ENCODE peak calls at places on chromosomes 12 and 14, in four cellular contexts. L is GM12878, J is HepG2, B is HCT116. H is an unnamed sample.

GRCh38 chr12:53994268-53994690 is 5.7 kb upstream of the HOXC9 start:
- DNase-seq in L (no peak), B (no peak), J (peak; percentile 57), H (no peak)

GRCh38 chr12:57838594-57839302 is 7.8 kb downstream of the CTDSP2 start:
- DNase-seq in B (no peak), L (no peak), J (no peak), H (no peak)

GRCh38 chr12:112974904-112975303 is 3.4 kb upstream of the OAS2 start:
- DNase-seq in J (no peak), B (no peak), L (no peak), H (no peak)

GRCh38 chr14:89540830-89541470 is 123.9 kb upstream of the FOXN3 start:
- DNase-seq in B (no peak), J (no peak), L (no peak), H (no peak)

GRCh38 chr12:57765003-57765697 is 1.7 kb downstream of the CYP27B1 start:
- DNase-seq in B (no peak), L (no peak), J (peak; percentile 40), H (peak; percentile 55)

GRCh38 chr12:121248611-121249010 is 38.7 kb downstream of the P2RX4 start:
- DNase-seq in J (no peak), L (peak; percentile 70), B (no peak), H (no peak)

GRCh38 chr12:76764856-76765255 is 941 bp downstream of the ZDHHC17 start:
- DNase-seq in B (no peak), L (no peak), J (peak; percentile 4), H (no peak)

GRCh38 chr12:14403711-14404164 is 38.3 kb downstream of the ATF7IP start:
- DNase-seq in B (no peak), L (peak; percentile 49), J (no peak), H (no peak)

GRCh38 chr12:116385486-116386217 is 108.2 kb upstream of the MED13L start:
- DNase-seq in J (peak; percentile 81), L (no peak), B (no peak), H (no peak)

GRCh38 chr14:104659764-104660523 is 29.5 kb upstream of the INF2 start:
- DNase-seq in L (no peak), B (no peak), J (no peak), H (no peak)

GRCh38 chr12:70607107-70607506 is 30.1 kb downstream of the PTPRB start:
- DNase-seq in L (no peak), B (no peak), J (no peak), H (no peak)

GRCh38 chr14:103724116-103724515 is 8.5 kb downstream of the ZFYVE21 start:
- DNase-seq in B (no peak), J (no peak), L (no peak), H (no peak)

GRCh38 chr12:10140001-10140400 is 10.0 kb upstream of the CLEC7A start:
- DNase-seq in L (peak; percentile 48), B (peak; percentile 44), J (peak; percentile 35), H (no peak)

GRCh38 chr12:70657621-70658286 is 20.5 kb upstream of the PTPRB start:
- DNase-seq in J (no peak), B (no peak), L (no peak), H (no peak)

GRCh38 chr14:36057452-36058142 is 118.9 kb downstream of the PTCSC3 start:
- DNase-seq in L (no peak), B (peak; percentile 16), J (no peak), H (peak; percentile 15)

GRCh38 chr12:104799458-104799857 is 158.6 kb downstream of the SLC41A2 start:
- DNase-seq in J (no peak), B (no peak), L (no peak), H (no peak)

DNA sequence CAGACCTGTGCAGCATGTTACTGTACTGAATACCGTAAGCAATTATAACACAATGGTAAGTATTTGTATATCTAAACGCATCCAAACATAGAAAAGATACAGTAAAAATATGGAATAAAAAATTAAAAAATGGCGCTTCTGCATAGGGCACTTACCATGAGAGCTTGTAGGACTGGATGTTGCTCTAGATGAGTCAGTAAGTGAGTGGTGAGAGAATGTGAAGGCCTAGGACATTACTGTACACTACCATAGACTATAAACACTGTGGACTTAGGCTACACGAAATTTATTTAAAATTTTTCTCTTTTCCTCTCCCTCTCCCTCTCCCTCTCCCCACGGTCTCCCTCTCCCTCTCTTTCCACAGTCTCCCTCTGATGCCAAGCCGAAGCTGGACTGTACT is 194.5 kb upstream of the CDKN3 start:
- DNase-seq in L (no peak), J (no peak), B (no peak), H (no peak)
- TF ChIP-seq JUND in L (no peak), J (no peak), B (no peak), H (no peak)

GRCh38 chr12:93823616-93824410 is 146.6 kb downstream of the CRADD start:
- DNase-seq in B (no peak), J (no peak), L (no peak), H (no peak)

GRCh38 chr12:93813972-93814821 is 137.0 kb downstream of the CRADD start:
- DNase-seq in B (no peak), L (no peak), J (peak; percentile 43), H (peak; percentile 29)

GRCh38 chr12:93824514-93825500 is 147.6 kb downstream of the CRADD start:
- DNase-seq in J (no peak), B (no peak), L (no peak), H (no peak)

GRCh38 chr12:93818488-93819047 is 141.4 kb downstream of the CRADD start:
- DNase-seq in B (no peak), L (no peak), J (no peak), H (no peak)

DNA sequence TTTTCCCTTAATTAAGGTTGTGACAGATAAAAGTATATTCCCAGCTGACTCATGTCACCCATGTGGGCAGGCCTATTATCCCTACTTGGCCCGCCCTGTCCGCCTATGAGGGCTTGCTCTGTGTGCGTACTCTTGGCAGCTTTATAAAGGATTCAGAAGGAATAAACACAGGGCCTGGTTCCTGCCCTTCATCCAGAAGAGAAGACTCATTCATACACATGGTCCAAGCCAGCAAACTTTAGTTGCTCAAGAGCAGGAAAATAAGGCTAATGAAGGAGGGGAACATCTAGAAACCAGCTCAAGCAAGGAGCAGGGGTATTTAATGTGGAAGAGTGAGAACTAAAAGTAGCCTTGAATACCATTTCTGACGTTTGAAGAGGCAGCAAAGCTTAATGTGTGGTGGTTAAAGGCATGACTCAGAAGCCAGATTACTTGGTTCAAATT is 141.9 kb downstream of the CRADD start:
- DNase-seq in J (no peak), B (no peak), L (no peak), H (no peak)
- TF ChIP-seq JUND in J (no peak), B (no peak), L (no peak), H (no peak)

DNA sequence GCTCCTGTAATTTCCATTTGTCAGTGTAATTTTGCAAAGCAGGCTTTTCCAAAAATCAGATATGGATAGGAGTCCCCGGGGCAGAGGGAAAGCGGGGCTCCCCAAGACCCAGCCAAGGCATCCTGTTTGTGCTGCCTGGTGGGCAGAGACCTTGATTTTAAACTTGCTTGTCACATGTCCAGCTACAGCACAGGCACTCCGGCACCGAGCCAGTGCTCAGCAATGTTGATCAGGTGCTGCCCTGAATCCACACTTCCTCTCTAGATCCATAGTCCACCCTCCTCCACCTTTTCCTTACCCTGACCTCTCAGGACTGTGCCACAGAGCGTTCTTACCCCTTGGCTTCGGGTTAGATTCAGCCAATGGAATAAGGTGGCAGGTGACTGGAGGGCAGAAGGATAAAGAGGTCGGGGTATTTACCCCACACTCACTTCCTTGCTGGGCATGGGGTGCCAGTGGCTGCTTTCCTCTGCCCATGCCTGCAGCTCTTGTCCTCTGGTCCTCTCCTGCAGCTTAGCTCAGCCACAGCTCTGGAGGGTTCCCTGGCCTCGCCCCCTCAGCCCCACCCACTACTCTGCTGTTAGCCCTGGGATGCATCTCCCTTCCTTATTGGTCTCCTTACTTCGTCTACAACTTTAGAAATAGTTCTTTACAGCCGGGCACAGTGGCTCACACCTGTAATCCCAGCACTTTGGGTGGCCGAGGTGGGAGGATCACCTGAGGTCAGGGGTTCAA is 80.1 kb downstream of the IRF2BPL start:
- DNase-seq in J (peak; percentile 46), B (no peak), L (no peak), H (peak; percentile 59)
- TF ChIP-seq JUND in J (no peak), B (no peak), L (no peak), H (no peak)

GRCh38 chr14:49287004-49287403 is 299.2 kb downstream of the RPS29 start:
- DNase-seq in J (no peak), B (no peak), L (no peak), H (no peak)
- TF ChIP-seq JUND in J (no peak), B (no peak), L (no peak), H (no peak)

GRCh38 chr14:69675877-69676416 is 64.6 kb downstream of the SUSD6 start:
- DNase-seq in B (no peak), L (peak; percentile 88), J (no peak), H (no peak)
- TF ChIP-seq JUND in B (no peak), L (peak; percentile 95), J (no peak), H (no peak)

GRCh38 chr12:6570264-6570887 is 2.3 kb upstream of the NOP2 start:
- DNase-seq in J (peak; percentile 63), B (peak; percentile 37), L (no peak), H (peak; percentile 18)
- TF ChIP-seq JUND in J (no peak), B (no peak), L (no peak), H (no peak)

DNA sequence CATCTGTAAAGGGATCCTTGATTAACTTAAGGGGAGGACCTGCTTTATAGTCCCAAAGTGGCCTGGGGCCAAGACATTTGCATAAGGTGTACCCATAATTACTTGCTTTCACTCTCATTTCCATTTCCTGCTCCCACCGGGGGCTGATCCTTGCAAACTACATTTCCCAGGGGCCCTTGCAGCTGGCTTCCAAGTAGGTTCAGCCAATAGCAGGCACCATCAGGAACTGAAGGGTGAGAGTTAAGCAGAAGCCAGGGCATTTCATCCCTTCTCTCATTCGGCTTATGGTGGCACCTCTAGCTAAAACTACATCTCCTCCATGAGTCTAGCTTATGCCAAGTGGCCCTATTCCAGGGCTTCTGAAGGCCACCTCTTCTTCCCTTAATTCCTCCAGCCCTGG is 88.8 kb downstream of the CCDC60 start:
- DNase-seq in J (no peak), B (peak; percentile 35), L (no peak), H (no peak)
- TF ChIP-seq JUND in J (no peak), B (no peak), L (no peak), H (no peak)

DNA sequence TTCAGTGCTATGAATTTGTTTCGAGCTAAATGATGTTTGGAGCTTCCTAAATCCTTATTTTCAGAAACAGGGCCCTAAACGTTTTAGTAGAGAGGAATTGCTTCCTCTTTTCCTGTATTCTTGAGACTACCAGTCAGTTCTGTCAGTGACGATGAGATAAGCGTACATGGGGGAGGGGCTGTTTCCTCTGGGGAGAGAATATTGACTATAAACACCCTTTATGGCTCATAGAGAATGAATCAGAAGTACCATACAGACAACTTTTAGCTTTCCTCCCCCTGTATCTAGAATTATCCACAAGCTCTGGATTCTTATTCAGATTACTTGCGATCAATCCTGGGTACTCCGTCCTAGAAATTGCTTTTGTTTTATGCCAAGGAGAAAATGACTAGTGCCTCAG is 5.1 kb downstream of the TBK1 start:
- DNase-seq in B (no peak), L (no peak), J (no peak), H (no peak)
- TF ChIP-seq JUND in B (no peak), L (no peak), J (no peak), H (no peak)

GRCh38 chr14:54686219-54686870 is 119.4 kb downstream of the SAMD4A start:
- DNase-seq in J (no peak), B (no peak), L (no peak), H (no peak)

GRCh38 chr14:54683882-54684794 is 117.2 kb downstream of the SAMD4A start:
- DNase-seq in B (no peak), L (no peak), J (no peak), H (no peak)

GRCh38 chr14:54687750-54688119 is 120.8 kb downstream of the SAMD4A start:
- DNase-seq in L (no peak), B (no peak), J (no peak), H (no peak)

GRCh38 chr14:54686871-54687749 is 120.2 kb downstream of the SAMD4A start:
- DNase-seq in B (no peak), J (no peak), L (no peak), H (no peak)

GRCh38 chr14:54685286-54685845 is 118.4 kb downstream of the SAMD4A start:
- DNase-seq in B (no peak), J (no peak), L (no peak), H (no peak)
- TF ChIP-seq JUND in B (no peak), J (no peak), L (no peak), H (no peak)

H was measured in T47D.